ENCODE peak calls at places on chromosome X, in seven cellular contexts. M is suprapubic skin; A is esophagus muscularis mucosa; S is CD8-positive, alpha-beta T cell; X is mesenchymal stem cell; V is MM.1S; B is IMR-90. F is an unnamed sample. For H3K4me1, the result is how much of the 10 kb centered on the place peaks cover.

GRCh38 chrX:131792789-131793462 is 230.2 kb upstream of the STK26 start:
- DNase-seq in M (peak), A (no peak), S (peak), X (no peak), V (peak), B (peak), F (no peak)

GRCh38 chrX:47145408-47146120 is 543 bp downstream of the RBM10 start:
- DNase-seq in M (no peak), A (no peak), S (no peak), X (no peak), V (no peak), B (no peak), F (no peak)

GRCh38 chrX:56726609-56727008 is 2.4 kb upstream of the NBDY start:
- DNase-seq in M (no peak), A (no peak), S (no peak), X (peak), V (peak), B (peak), F (no peak)

GRCh38 chrX:12421918-12422317 is 283.6 kb downstream of the FRMPD4 start:
- DNase-seq in M (no peak), A (no peak), S (no peak), X (no peak), V (no peak), B (peak), F (no peak)

GRCh38 chrX:16839852-16840460 is 30.2 kb downstream of the RBBP7 start:
- DNase-seq in M (no peak), A (no peak), S (no peak), X (peak), V (no peak), B (peak), F (no peak)

GRCh38 chrX:8738588-8739189 is 6.8 kb upstream of the ANOS1 start:
- DNase-seq in M (no peak), A (no peak), S (no peak), X (peak), V (peak), B (peak), F (no peak)

GRCh38 chrX:30275498-30275897 is 28.6 kb downstream of the MAGEB1 start:
- DNase-seq in M (no peak), A (no peak), S (no peak), X (peak), V (no peak), B (peak), F (peak)

GRCh38 chrX:38271154-38271716 is 50.6 kb upstream of the SRPX start:
- DNase-seq in M (no peak), A (no peak), S (no peak), X (no peak), V (no peak), B (no peak), F (no peak)

GRCh38 chrX:41781500-41781899 is 57.5 kb downstream of the GPR82 start:
- DNase-seq in M (no peak), A (no peak), S (no peak), X (peak), V (peak), B (peak), F (peak)

GRCh38 chrX:11888421-11888820 is 130.4 kb downstream of the MSL3 start:
- DNase-seq in M (no peak), A (no peak), S (no peak), X (no peak), V (no peak), B (no peak), F (no peak)

GRCh38 chrX:119709630-119710029 is 16.7 kb upstream of the SEPTIN6 start:
- DNase-seq in M (no peak), A (no peak), S (no peak), X (no peak), V (no peak), B (no peak), F (no peak)

GRCh38 chrX:69031971-69032391 is 133.3 kb downstream of the PJA1 start:
- DNase-seq in M (no peak), A (peak), S (no peak), X (peak), V (no peak), B (peak), F (no peak)

GRCh38 chrX:22164770-22165388 is 107.8 kb upstream of the CBLL2 start:
- DNase-seq in M (no peak), A (no peak), S (no peak), X (peak), V (no peak), B (peak), F (no peak)

GRCh38 chrX:80808854-80809493 is 703 bp downstream of the BRWD3 start:
- DNase-seq in M (no peak), A (no peak), S (peak), X (peak), V (peak), B (no peak), F (no peak)

GRCh38 chrX:100995469-100995868 is 26.0 kb downstream of the ARL13A start:
- DNase-seq in M (no peak), A (no peak), S (no peak), X (peak), V (no peak), B (peak), F (no peak)

GRCh38 chrX:48487362-48487785 is 11.4 kb downstream of the FTSJ1 start:
- DNase-seq in M (no peak), A (no peak), S (no peak), X (peak), V (no peak), B (peak), F (no peak)

GRCh38 chrX:123324628-123325027 is 140.6 kb downstream of the GRIA3 start:
- DNase-seq in M (no peak), A (no peak), S (no peak), X (no peak), V (no peak), B (no peak), F (no peak)

GRCh38 chrX:109629310-109629709 is 4.3 kb upstream of the KCNE5 start:
- DNase-seq in M (no peak), A (no peak), S (no peak), X (no peak), V (no peak), B (no peak), F (no peak)

GRCh38 chrX:148960060-148960459 is 459.6 kb downstream of the AFF2 start:
- DNase-seq in M (no peak), A (no peak), S (no peak), X (no peak), V (no peak), B (no peak), F (no peak)

GRCh38 chrX:67732864-67733263 is 189.0 kb downstream of the AR start:
- DNase-seq in M (no peak), A (no peak), S (no peak), X (no peak), V (no peak), B (no peak), F (no peak)

GRCh38 chrX:147853701-147854100 is 58.0 kb upstream of the FMR1 start:
- DNase-seq in M (no peak), A (no peak), S (no peak), X (no peak), V (no peak), B (no peak), F (no peak)

GRCh38 chrX:131734621-131735020 is 190.7 kb downstream of the OR13H1 start:
- DNase-seq in M (peak), A (no peak), S (peak), X (no peak), V (peak), B (peak), F (no peak)

GRCh38 chrX:86171366-86171765 is 23.1 kb downstream of the DACH2 start:
- DNase-seq in M (no peak), A (no peak), S (no peak), X (peak), V (peak), B (peak), F (no peak)

GRCh38 chrX:130952266-130953043 is 49.4 kb upstream of the ENOX2 start:
- DNase-seq in M (no peak), A (no peak), S (no peak), X (no peak), V (no peak), B (no peak), F (no peak)

GRCh38 chrX:134174273-134174660 is 62.7 kb upstream of the CCDC160 start:
- DNase-seq in M (no peak), A (no peak), S (no peak), X (no peak), V (no peak), B (no peak), F (no peak)

GRCh38 chrX:69493193-69493592 is 10.9 kb upstream of the NALF2 start:
- DNase-seq in M (no peak), A (no peak), S (no peak), X (no peak), V (peak), B (no peak), F (no peak)

GRCh38 chrX:23286731-23287130 is 47.9 kb upstream of the PTCHD1 start:
- DNase-seq in M (no peak), A (no peak), S (no peak), X (no peak), V (no peak), B (no peak), F (no peak)

GRCh38 chrX:19827088-19827487 is 60.3 kb downstream of the SH3KBP1 start:
- DNase-seq in M (no peak), A (no peak), S (peak), X (no peak), V (no peak), B (no peak), F (no peak)

GRCh38 chrX:3268804-3269203 is 77.6 kb downstream of the MXRA5 start:
- DNase-seq in M (no peak), A (no peak), S (no peak), X (peak), V (no peak), B (peak), F (no peak)

GRCh38 chrX:13938053-13938765 is 91.5 kb downstream of the GEMIN8 start:
- DNase-seq in M (no peak), A (no peak), S (no peak), X (peak), V (peak), B (peak), F (no peak)

GRCh38 chrX:70439016-70439415 is 5.6 kb upstream of the DLG3 start:
- DNase-seq in M (no peak), A (no peak), S (no peak), X (peak), V (peak), B (no peak), F (no peak)

GRCh38 chrX:17817242-17817641 is 43.9 kb downstream of the RAI2 start:
- DNase-seq in M (no peak), A (no peak), S (no peak), X (no peak), V (no peak), B (no peak), F (no peak)

GRCh38 chrX:1600406-1601050 is 9.1 kb downstream of the AKAP17A start:
- DNase-seq in M (no peak), A (no peak), S (no peak), X (no peak), V (no peak), B (no peak), F (no peak)

GRCh38 chrX:7596822-7597221 is 246.1 kb upstream of the VCX start:
- DNase-seq in M (no peak), A (no peak), S (no peak), X (no peak), V (no peak), B (no peak), F (no peak)
- H3K4me1 ChIP-seq in M (under half), A (under half), S (under half), X (under half), V (under half), B (under half), F (under half)

GRCh38 chrX:153600032-153600373 is 1.1 kb upstream of the CCNQ start:
- DNase-seq in M (no peak), A (no peak), S (no peak), X (peak), V (no peak), B (no peak), F (no peak)

GRCh38 chrX:153602621-153603020 is 3.7 kb upstream of the CCNQ start:
- DNase-seq in M (no peak), A (no peak), S (no peak), X (no peak), V (no peak), B (no peak), F (no peak)

GRCh38 chrX:153599192-153600031 is 473 bp upstream of the CCNQ start:
- DNase-seq in M (peak), A (peak), S (peak), X (peak), V (peak), B (peak), F (no peak)

GRCh38 chrX:153601511-153602110 is 2.7 kb upstream of the CCNQ start:
- DNase-seq in M (no peak), A (no peak), S (no peak), X (no peak), V (no peak), B (no peak), F (no peak)

GRCh38 chrX:153600921-153601320 is 2.0 kb upstream of the CCNQ start:
- DNase-seq in M (no peak), A (no peak), S (no peak), X (no peak), V (no peak), B (no peak), F (no peak)
- H3K4me1 ChIP-seq in M (under half), A (under half), S (under half), X (under half), V (under half), B (under half), F (under half)

DNA sequence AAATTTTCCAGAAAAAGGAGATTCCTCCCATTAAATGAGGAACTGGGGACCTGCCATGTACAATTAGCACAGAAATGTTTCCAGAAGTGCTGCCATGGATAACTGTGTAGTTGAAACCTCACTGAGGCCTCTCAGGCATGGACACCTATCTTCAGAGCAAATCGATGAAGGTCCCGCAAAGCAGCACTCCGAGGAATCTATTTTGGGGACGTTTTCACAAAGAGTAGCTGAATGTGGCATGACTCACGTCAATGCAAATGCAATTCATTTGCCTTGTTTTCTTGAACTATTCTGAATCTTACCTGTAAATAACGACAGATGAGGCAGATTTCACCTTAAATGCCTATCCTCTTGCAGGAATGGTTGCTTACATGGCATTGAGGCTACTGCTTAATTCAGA is 87.1 kb upstream of the STS start:
- DNase-seq in M (no peak), A (no peak), S (no peak), X (no peak), V (no peak), B (no peak), F (no peak)
- H3K4me1 ChIP-seq in M (under half), A (under half), S (under half), X (under half), V (under half), B (under half), F (under half)

DNA sequence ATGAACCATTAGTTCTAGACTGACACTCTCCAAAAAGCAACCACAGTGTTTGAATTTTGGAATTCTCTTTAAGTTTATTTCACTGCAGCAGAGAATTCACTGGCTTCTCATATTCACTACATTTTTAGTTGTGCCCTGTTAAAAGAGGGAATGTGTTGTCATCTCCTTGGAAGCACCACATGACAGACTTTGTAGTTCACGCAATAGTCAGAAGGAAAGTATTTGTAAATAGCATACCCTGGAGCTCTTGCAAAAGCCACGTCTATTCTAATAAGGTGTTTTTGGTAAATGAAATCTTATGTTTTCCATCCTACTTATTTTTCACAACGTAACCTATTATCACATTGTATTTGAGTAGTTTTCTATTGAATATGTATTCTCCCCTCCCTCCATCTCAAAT is 25.8 kb downstream of the DOCK11 start:
- DNase-seq in M (no peak), A (no peak), S (no peak), X (peak), V (no peak), B (peak), F (no peak)
- H3K4me1 ChIP-seq in M (under half), A (half or more), S (half or more), X (under half), V (under half), B (under half), F (under half)

GRCh38 chrX:45774961-45775360 is 574.3 kb upstream of the DIPK2B start:
- DNase-seq in M (no peak), A (no peak), S (no peak), X (no peak), V (no peak), B (peak), F (no peak)

GRCh38 chrX:45783002-45783401 is 582.3 kb upstream of the DIPK2B start:
- DNase-seq in M (no peak), A (no peak), S (no peak), X (no peak), V (no peak), B (no peak), F (no peak)

GRCh38 chrX:45775462-45775861 is 574.8 kb upstream of the DIPK2B start:
- DNase-seq in M (no peak), A (no peak), S (no peak), X (peak), V (no peak), B (peak), F (no peak)

GRCh38 chrX:45781901-45782553 is 581.4 kb upstream of the DIPK2B start:
- DNase-seq in M (no peak), A (no peak), S (no peak), X (peak), V (peak), B (peak), F (no peak)

DNA sequence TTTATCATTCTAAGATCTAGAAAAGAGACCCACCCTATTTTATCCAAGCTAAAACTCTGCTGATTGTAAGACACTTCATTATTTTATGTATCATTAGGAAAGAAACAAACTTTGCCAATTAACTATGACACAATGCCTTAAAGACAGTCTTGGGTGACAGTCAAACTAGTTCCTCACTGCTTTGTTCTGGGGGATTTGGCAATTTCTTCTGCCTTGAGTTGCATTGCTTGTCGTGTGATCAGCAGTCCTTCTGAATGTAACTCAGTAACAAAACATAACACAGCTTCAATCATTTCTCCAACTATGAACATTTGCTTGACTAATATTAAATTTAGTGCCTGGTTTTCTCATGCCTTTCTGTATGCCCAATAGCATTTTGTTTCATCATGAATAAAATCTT is 577.9 kb upstream of the DIPK2B start:
- DNase-seq in M (no peak), A (no peak), S (no peak), X (no peak), V (no peak), B (no peak), F (no peak)
- H3K4me1 ChIP-seq in M (under half), A (under half), S (under half), X (under half), V (half or more), B (under half), F (under half)

DNA sequence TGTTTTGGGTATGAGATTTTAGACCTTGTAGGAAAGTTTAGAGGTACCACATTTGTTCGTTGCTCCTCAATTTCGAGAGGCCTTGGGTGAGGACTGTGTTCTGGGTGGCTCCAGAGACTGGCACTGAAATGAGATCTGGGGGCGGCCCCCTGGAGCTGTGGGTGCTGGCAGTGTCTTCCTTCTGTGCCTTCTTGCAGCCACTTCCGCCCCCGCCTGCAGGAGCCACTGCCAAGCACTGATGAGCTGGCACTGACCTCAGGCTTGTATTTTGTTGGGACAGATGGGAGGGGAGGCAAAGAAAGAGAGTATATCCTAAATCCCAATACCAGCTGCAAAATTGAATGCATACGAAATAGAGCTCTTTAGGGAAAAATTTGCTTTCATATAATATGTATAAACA is 64.5 kb upstream of the CLDN34 start:
- DNase-seq in M (no peak), A (no peak), S (no peak), X (no peak), V (no peak), B (peak), F (no peak)
- H3K4me1 ChIP-seq in M (under half), A (under half), S (under half), X (under half), V (under half), B (under half), F (under half)

GRCh38 chrX:53319614-53320542 is 38.5 kb upstream of the IQSEC2 start:
- DNase-seq in M (no peak), A (no peak), S (no peak), X (no peak), V (no peak), B (no peak), F (no peak)
- H3K4me1 ChIP-seq in M (under half), A (under half), S (under half), X (under half), V (under half), B (under half), F (under half)

DNA sequence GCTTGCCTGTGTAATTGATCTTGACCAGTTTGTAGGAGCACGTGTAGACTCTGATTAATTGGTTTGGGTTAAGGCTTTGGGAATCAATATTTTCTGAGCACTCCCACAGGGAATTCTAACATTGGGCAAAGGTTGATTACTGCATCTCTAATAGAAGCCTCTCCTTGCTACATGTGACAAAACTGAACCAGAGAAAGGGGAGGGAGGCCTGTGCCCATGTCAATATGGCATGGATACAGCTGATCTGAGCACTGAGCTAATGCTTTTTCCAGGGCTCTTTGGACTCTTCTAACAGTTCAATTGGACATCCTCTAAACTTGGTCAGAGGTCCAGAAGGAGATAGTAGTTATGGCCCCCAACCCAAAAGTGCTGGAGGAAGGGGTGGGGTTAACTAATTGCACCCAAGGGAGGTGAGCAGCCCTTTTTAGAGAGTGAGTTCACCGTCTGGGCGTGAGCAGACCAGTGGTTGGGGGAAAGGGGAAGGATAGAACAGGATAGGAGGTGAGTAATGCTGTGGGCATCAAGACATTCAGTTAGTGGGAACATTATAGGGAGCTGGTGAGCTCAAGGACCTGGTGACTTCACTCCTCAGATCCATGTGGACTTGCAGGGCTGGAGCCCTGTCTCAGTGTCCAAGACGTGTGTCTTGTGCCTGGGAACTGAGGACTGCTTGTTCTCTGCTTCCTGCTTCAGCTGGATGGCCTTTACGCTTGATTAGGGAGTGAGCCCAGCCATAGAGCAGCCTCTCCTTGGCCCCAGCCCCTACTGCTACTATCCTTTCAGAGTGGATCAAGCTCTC is 22.8 kb downstream of the MSN start:
- DNase-seq in M (no peak), A (no peak), S (no peak), X (peak), V (no peak), B (peak), F (no peak)
- H3K4me1 ChIP-seq in M (half or more), A (half or more), S (half or more), X (under half), V (under half), B (under half), F (under half)